ENCODE peak calls at places on chromosomes 6 and 20, in five cellular contexts. M, T, F, N and R are unnamed samples.

GRCh38 chr6:135922170-135922569 is 70.7 kb downstream of the PDE7B start:
- DNase-seq in F (peak; percentile 29), T (no peak), N (peak; percentile 72), M (no peak), R (no peak)

GRCh38 chr6:155110721-155111120 is 115.6 kb downstream of the TIAM2 start:
- DNase-seq in M (no peak), F (no peak), N (no peak), T (no peak), R (no peak)

GRCh38 chr6:51660767-51661166 is 426.6 kb downstream of the PKHD1 start:
- DNase-seq in M (no peak), N (no peak), F (no peak), T (no peak), R (no peak)

GRCh38 chr20:46357030-46357514 is 48.8 kb upstream of the CDH22 start:
- DNase-seq in F (no peak), M (no peak), T (no peak), N (no peak), R (peak; percentile 84)

GRCh38 chr6:123529843-123530242 is 106.9 kb downstream of the TRDN start:
- DNase-seq in T (peak; percentile 50), N (no peak), F (no peak), M (no peak), R (no peak)

GRCh38 chr6:166950443-166950821 is 5.9 kb downstream of the RNASET2 start:
- DNase-seq in N (no peak), M (peak; percentile 38), F (no peak), T (no peak), R (peak; percentile 83)

GRCh38 chr20:35663813-35664543 is 722 bp downstream of the CPNE1 start:
- DNase-seq in T (peak; percentile 64), F (peak; percentile 6), M (peak; percentile 62), N (no peak), R (peak; percentile 91)

GRCh38 chr6:113137411-113137810 is 719.7 kb upstream of the MARCKS start:
- DNase-seq in F (no peak), T (no peak), M (no peak), N (peak; percentile 58), R (peak; percentile 78)

DNA sequence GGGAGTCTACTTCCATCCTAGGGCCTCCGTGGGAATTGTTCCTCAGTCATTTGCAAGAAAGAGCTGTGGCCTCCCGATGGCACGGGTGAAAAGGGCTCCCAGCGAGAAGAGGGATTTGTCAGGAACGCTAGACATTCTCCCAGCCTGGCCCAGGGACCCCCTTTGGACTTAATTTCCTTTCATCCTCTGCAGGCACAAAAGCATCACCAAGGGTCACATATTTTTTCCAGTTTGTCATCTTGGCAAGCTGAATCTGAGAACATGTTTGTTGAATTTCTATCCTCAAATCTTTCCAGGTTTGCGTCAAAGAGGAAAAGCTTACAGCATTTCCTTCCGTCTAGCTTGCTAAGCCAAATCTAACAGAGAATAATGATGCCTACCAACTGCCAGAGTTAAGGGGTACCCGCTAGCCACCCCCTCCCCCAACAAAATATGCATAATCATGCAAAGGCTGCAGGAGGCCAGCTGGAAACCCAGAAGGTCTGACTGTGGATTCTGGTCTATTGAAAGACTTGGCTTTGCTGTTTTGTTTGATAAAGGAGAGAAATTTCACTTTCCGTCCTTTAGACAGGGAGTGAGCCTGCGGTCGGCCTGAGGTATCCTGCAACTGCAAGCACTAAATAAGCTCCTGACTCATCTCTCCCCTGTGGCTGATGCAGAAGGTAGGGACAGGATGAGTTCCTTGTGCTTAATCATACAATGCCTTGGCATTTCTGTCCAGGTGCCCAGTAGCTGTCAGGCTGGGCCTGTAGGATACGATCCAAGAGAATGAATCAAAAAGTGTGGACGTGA is 23.1 kb downstream of the PSMG4 start:
- DNase-seq in N (peak; percentile 66), F (no peak), T (no peak), M (peak; percentile 7), R (peak; percentile 40)
- TF ChIP-seq POLR2AphosphoS5 in N (no peak), F (no peak), T (no peak), M (no peak), R (no peak)

GRCh38 chr20:12575352-12576095 is 433.2 kb upstream of the SPTLC3 start:
- DNase-seq in N (peak; percentile 95), T (no peak), F (no peak), M (peak; percentile 63), R (no peak)
- TF ChIP-seq POLR2AphosphoS5 in N (peak; percentile 77), T (no peak), F (no peak), M (peak; percentile 72), R (no peak)

GRCh38 chr6:11909696-11910132 is 102.4 kb upstream of the HIVEP1 start:
- DNase-seq in T (no peak), M (no peak), F (no peak), N (no peak), R (no peak)
- TF ChIP-seq POLR2AphosphoS5 in T (no peak), M (no peak), F (no peak), N (no peak), R (no peak)

GRCh38 chr6:83065511-83066192 is at the start of gene UBE3D:
- DNase-seq in T (peak; percentile 91), M (peak; percentile 92), F (peak; percentile 51), N (peak; percentile 94), R (peak; percentile 98)
- TF ChIP-seq POLR2AphosphoS5 in T (peak; percentile 56), M (peak; percentile 55), F (peak; percentile 92), N (peak; percentile 49), R (peak; percentile 89)

GRCh38 chr6:17278289-17279061 is 2.7 kb upstream of the RBM24 start:
- DNase-seq in M (no peak), N (no peak), F (no peak), T (no peak), R (no peak)
- TF ChIP-seq POLR2AphosphoS5 in M (no peak), N (peak; percentile 58), F (no peak), T (no peak), R (no peak)

GRCh38 chr6:3912366-3913076 is 63.3 kb downstream of the FAM50B start:
- DNase-seq in M (no peak), F (no peak), T (no peak), N (no peak), R (no peak)

GRCh38 chr6:3911614-3912336 is 62.6 kb downstream of the FAM50B start:
- DNase-seq in N (peak; percentile 72), T (peak; percentile 81), M (no peak), F (peak; percentile 48), R (peak; percentile 41)

GRCh38 chr6:3913958-3914337 is 64.8 kb downstream of the FAM50B start:
- DNase-seq in M (no peak), N (no peak), T (no peak), F (no peak), R (no peak)

GRCh38 chr6:3915076-3915791 is 66.1 kb downstream of the FAM50B start:
- DNase-seq in N (no peak), M (no peak), T (no peak), F (no peak), R (peak; percentile 44)

GRCh38 chr6:3913077-3913957 is 64.1 kb downstream of the FAM50B start:
- DNase-seq in F (peak; percentile 69), M (peak; percentile 30), T (peak; percentile 84), N (peak; percentile 92), R (no peak)
- TF ChIP-seq POLR2AphosphoS5 in F (no peak), M (peak; percentile 42), T (peak; percentile 89), N (peak; percentile 89), R (no peak)

DNA sequence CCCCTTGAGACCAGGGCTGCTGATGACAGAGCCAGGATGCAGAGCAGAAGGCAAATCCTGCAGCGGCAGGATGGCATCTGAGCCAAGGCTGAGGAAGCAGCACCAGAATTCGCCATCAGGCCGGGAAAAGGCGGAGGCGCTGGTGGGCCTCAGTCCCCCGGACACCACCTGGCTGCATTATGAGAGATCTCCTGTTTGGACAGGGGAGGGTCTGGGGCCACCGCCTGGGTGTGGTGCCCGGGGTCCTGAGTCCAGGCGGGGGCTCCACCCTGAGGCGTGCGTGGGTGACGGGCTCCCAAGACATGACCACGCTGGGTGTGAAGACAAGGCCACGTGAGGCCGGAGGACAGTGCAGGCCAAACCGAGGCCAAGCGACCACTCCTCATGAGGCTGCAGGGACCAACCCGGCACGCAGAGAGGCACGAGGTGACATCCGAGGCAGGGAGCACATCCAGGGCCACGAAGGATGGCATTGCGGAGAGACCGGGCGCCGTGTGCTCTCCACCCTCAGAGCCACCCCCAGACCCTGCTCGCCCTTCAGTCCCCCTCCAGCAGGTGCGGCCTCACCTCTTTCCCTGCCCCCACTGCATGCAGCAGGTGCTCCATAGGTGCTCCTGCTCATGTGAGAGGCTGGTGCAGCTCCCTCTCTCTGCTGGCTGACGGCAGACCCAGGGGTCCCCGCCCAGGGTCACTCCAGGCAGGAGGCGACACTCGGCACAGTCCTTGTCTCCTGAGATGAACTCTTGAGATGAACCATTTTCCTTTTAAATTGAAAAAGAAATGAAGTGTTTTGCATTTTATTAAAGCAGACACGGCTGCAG is 33.7 kb upstream of the CHRNA4 start:
- DNase-seq in F (no peak), T (no peak), M (no peak), N (no peak), R (no peak)
- TF ChIP-seq POLR2AphosphoS5 in F (no peak), T (no peak), M (no peak), N (no peak), R (no peak)

DNA sequence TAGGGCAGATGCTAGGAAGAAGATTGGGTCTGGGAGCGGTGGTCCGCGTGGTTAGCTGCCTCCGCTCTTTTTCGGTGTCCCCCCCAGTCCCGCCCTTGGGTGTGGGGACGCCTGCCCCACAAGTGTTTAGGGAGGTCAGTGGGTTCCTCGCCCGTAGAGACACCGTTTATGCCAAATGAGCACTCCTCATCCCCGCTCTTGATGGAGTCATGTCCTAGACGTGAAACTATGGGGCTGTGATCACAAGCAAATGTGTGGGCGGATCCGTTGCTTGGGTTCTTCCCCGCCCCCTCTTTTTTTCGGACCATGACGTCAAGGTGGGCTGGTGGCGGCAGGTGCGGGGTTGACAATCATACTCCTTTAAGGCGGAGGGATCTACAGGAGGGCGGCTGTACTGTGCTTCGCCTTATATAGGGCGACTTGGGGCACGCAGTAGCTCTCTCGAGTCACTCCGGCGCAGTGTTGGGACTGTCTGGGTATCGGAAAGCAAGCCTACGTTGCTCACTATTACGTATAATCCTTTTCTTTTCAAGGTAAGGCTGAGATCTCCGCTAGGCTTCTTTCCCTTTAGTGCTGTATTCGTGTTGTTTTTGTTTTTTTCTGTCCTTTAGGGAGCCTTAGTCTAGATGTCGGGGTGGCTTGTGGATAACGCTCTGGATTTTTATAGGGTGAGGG is at the start of gene HSP90AB1:
- DNase-seq in T (peak; percentile 98), F (peak; percentile 98), M (peak; percentile 98), N (peak; percentile 99), R (peak; percentile 97)
- TF ChIP-seq POLR2AphosphoS5 in T (peak; percentile 100), F (peak; percentile 100), M (peak; percentile 99), N (peak; percentile 99), R (peak; percentile 100)